ENCODE peak calls at places on chromosome 2, in four cellular contexts. S is astrocyte of the spinal cord, O is NCI-H1105, L is NCI-H1417. H is an unnamed sample.

GRCh38 chr2:232643147-232643425 is 9.7 kb downstream of the EFHD1 start:
- DNase-seq in O (no peak), L (no peak), S (no peak), H (no peak)

GRCh38 chr2:153386481-153386891 is 92.1 kb downstream of the RPRM start:
- DNase-seq in S (peak; percentile 80), O (no peak), L (no peak), H (peak; percentile 0)

GRCh38 chr2:192151848-192152247 is 42.9 kb downstream of the TMEFF2 start:
- DNase-seq in O (peak; percentile 29), S (peak; percentile 86), L (peak; percentile 38), H (peak; percentile 39)

GRCh38 chr2:152580722-152581121 is 136.5 kb downstream of the PRPF40A start:
- DNase-seq in S (peak; percentile 26), L (no peak), O (no peak), H (no peak)

GRCh38 chr2:58107803-58108710 is 61.5 kb downstream of the VRK2 start:
- DNase-seq in L (no peak), O (no peak), S (peak; percentile 76), H (peak; percentile 84)

GRCh38 chr2:20723543-20723942 is 56.6 kb downstream of the GDF7 start:
- DNase-seq in L (no peak), S (peak; percentile 46), O (no peak), H (peak; percentile 37)

GRCh38 chr2:149595069-149595963 is 7.7 kb upstream of the MMADHC start:
- DNase-seq in O (no peak), S (peak; percentile 38), L (peak; percentile 29), H (peak; percentile 49)

GRCh38 chr2:65549262-65550036 is 117.0 kb upstream of the SPRED2 start:
- DNase-seq in O (no peak), L (no peak), S (no peak), H (no peak)

GRCh38 chr2:30422437-30422805 is 24.6 kb upstream of the LCLAT1 start:
- DNase-seq in L (peak; percentile 72), S (no peak), O (no peak), H (no peak)

GRCh38 chr2:240571314-240571973 is 3.2 kb downstream of the RNPEPL1 start:
- DNase-seq in S (no peak), O (no peak), L (no peak), H (no peak)